ENCODE peak calls at places on chromosomes 11 and 22, in seven cellular contexts. T is upper lobe of right lung, B is stomach, W is lower lobe of right lung, F is A673, L is upper lobe of left lung, P is right lobe of liver. D is an unnamed sample.
A peak's percentile ranks its signal among the peaks of the same experiment; 100 is the strongest.

GRCh38 chr11:69950120-69950519 is 128.0 kb upstream of the ANO1 start:
- DNase-seq in T (no peak), B (no peak), W (no peak), F (peak; percentile 60), L (no peak), P (peak; percentile 69), D (no peak)

GRCh38 chr22:49078076-49078710 is 749.5 kb downstream of the BRD1 start:
- DNase-seq in T (peak; percentile 58), B (no peak), W (no peak), F (no peak), L (peak; percentile 72), P (no peak), D (no peak)

GRCh38 chr11:27059431-27059830 is 18.8 kb downstream of the BBOX1 start:
- DNase-seq in T (no peak), B (no peak), W (no peak), F (no peak), L (no peak), P (no peak), D (no peak)

GRCh38 chr22:46696614-46697013 is 41.4 kb downstream of the CERK start:
- DNase-seq in T (no peak), B (no peak), W (no peak), F (no peak), L (peak; percentile 42), P (no peak), D (no peak)

GRCh38 chr22:45997077-45997774 is 20.3 kb upstream of the WNT7B start:
- DNase-seq in T (peak; percentile 89), B (peak; percentile 63), W (peak; percentile 86), F (peak; percentile 63), L (peak; percentile 96), P (peak; percentile 87), D (peak; percentile 64)

GRCh38 chr11:86046111-86046510 is 22.8 kb downstream of the PICALM start:
- DNase-seq in T (no peak), B (no peak), W (no peak), F (no peak), L (no peak), P (no peak), D (no peak)

GRCh38 chr11:118149493-118149892 is 3.1 kb downstream of the SCN4B start:
- DNase-seq in T (no peak), B (no peak), W (no peak), F (no peak), L (no peak), P (no peak), D (no peak)

GRCh38 chr11:37747121-37747520 is 1149.1 kb upstream of the RAG2 start:
- DNase-seq in T (no peak), B (no peak), W (no peak), F (no peak), L (no peak), P (no peak), D (no peak)

GRCh38 chr11:75263944-75264349 is 23.4 kb downstream of the TPBGL start:
- DNase-seq in T (peak; percentile 65), B (no peak), W (peak; percentile 53), F (no peak), L (no peak), P (peak; percentile 52), D (no peak)

GRCh38 chr22:36659762-36660509 is 43.6 kb downstream of the CACNG2 start:
- DNase-seq in T (peak; percentile 94), B (peak; percentile 88), W (peak; percentile 93), F (peak; percentile 95), L (peak; percentile 83), P (peak; percentile 90), D (peak; percentile 90)

GRCh38 chr11:68168694-68169093 is 44.4 kb downstream of the KMT5B start:
- DNase-seq in T (no peak), B (no peak), W (no peak), F (no peak), L (no peak), P (peak; percentile 75), D (no peak)

GRCh38 chr11:96199563-96200025 is 143.4 kb downstream of the MAML2 start:
- DNase-seq in T (no peak), B (no peak), W (no peak), F (peak; percentile 54), L (no peak), P (no peak), D (no peak)

GRCh38 chr11:75667268-75667830 is 1.5 kb downstream of the MAP6 start:
- DNase-seq in T (peak; percentile 77), B (peak; percentile 36), W (peak; percentile 56), F (peak; percentile 26), L (peak; percentile 88), P (no peak), D (peak; percentile 20)

GRCh38 chr22:21033895-21034294 is 1.5 kb upstream of the SLC7A4 start:
- DNase-seq in T (no peak), B (no peak), W (no peak), F (no peak), L (no peak), P (no peak), D (no peak)

GRCh38 chr11:63212742-63213141 is 30.7 kb downstream of the SLC22A25 start:
- DNase-seq in T (no peak), B (no peak), W (no peak), F (peak; percentile 66), L (no peak), P (no peak), D (no peak)

GRCh38 chr11:62353841-62354240 is 16.6 kb downstream of the ASRGL1 start:
- DNase-seq in T (no peak), B (peak; percentile 41), W (no peak), F (no peak), L (no peak), P (no peak), D (peak; percentile 65)

GRCh38 chr11:6531267-6531752 is 34.2 kb downstream of the DNHD1 start:
- DNase-seq in T (no peak), B (no peak), W (no peak), F (peak; percentile 54), L (no peak), P (no peak), D (no peak)

GRCh38 chr11:34413263-34413662 is 25.5 kb upstream of the CAT start:
- DNase-seq in T (no peak), B (no peak), W (no peak), F (no peak), L (no peak), P (no peak), D (no peak)

GRCh38 chr22:49457946-49458707 is 369.5 kb downstream of the BRD1 start:
- DNase-seq in T (no peak), B (no peak), W (no peak), F (no peak), L (peak; percentile 51), P (no peak), D (no peak)

GRCh38 chr11:94303884-94304459 is 408 bp upstream of the IZUMO1R start:
- DNase-seq in T (no peak), B (no peak), W (no peak), F (no peak), L (no peak), P (no peak), D (no peak)

GRCh38 chr11:87422566-87422965 is 384.8 kb downstream of the TMEM135 start:
- DNase-seq in T (no peak), B (no peak), W (no peak), F (no peak), L (no peak), P (no peak), D (no peak)

GRCh38 chr11:13242564-13242963 is 35.0 kb upstream of the BMAL1 start:
- DNase-seq in T (no peak), B (no peak), W (no peak), F (no peak), L (no peak), P (no peak), D (no peak)

GRCh38 chr22:29451863-29452262 is 13.5 kb downstream of the RFPL1 start:
- DNase-seq in T (no peak), B (no peak), W (no peak), F (no peak), L (no peak), P (no peak), D (no peak)

GRCh38 chr22:22196018-22196533 is 48.5 kb upstream of the VPREB1 start:
- DNase-seq in T (no peak), B (no peak), W (no peak), F (no peak), L (no peak), P (no peak), D (no peak)

GRCh38 chr11:57649826-57650738 is at the start of gene YPEL4:
- DNase-seq in T (no peak), B (no peak), W (peak; percentile 57), F (peak; percentile 75), L (no peak), P (no peak), D (no peak)

GRCh38 chr11:130766650-130767297 is 149.5 kb downstream of the SNX19 start:
- DNase-seq in T (no peak), B (no peak), W (no peak), F (no peak), L (no peak), P (no peak), D (no peak)
- H3K4me3 ChIP-seq in T (no peak overlapping the region), B (no peak overlapping the region), W (no peak overlapping the region), F (no peak overlapping the region), L (no peak overlapping the region), P (no peak overlapping the region), D (no peak overlapping the region)

GRCh38 chr11:125167954-125168821 is 3.6 kb downstream of the PKNOX2 start:
- DNase-seq in T (no peak), B (peak; percentile 38), W (no peak), F (no peak), L (no peak), P (no peak), D (peak; percentile 31)
- H3K27ac ChIP-seq in T (no peak overlapping the region), B (peak overlapping the region; percentile 86), W (peak overlapping the region; percentile 80), F (no peak overlapping the region), L (no peak overlapping the region), P (peak overlapping the region; percentile 33), D (peak overlapping the region; percentile 88)

GRCh38 chr22:39907035-39907434 is 6.2 kb downstream of the GRAP2 start:
- DNase-seq in T (no peak), B (no peak), W (no peak), F (no peak), L (no peak), P (no peak), D (no peak)

GRCh38 chr22:39907605-39908097 is 6.8 kb downstream of the GRAP2 start:
- DNase-seq in T (no peak), B (no peak), W (no peak), F (no peak), L (no peak), P (no peak), D (no peak)

GRCh38 chr22:39905686-39906085 is 4.8 kb downstream of the GRAP2 start:
- DNase-seq in T (no peak), B (no peak), W (no peak), F (no peak), L (no peak), P (no peak), D (no peak)

GRCh38 chr22:39906207-39906606 is 5.3 kb downstream of the GRAP2 start:
- DNase-seq in T (no peak), B (no peak), W (no peak), F (no peak), L (no peak), P (no peak), D (no peak)

DNA sequence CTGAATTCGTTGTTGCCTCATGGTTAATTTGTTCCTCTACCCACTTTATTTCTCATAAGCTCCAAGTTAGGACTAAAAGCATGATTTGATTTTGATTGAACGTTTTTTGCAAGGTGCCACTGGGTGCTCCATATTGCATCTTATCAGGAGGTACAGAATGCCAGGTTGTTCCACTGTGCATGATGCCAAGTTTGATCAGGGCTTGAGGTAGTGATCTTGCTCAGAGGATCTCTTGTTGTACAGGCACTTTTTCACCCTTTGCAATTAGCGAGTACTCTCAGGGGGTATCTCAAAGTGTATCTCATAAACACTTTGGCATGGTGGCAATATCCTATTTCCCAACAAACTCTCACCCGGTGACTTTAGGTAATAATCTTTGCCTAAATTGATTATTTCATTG is 4.0 kb downstream of the GRAP2 start:
- DNase-seq in T (no peak), B (no peak), W (no peak), F (no peak), L (no peak), P (no peak), D (no peak)
- H3K4me3 ChIP-seq in T (peak overlapping the region; percentile 31), B (peak overlapping the region; percentile 4), W (peak overlapping the region; percentile 31), F (no peak overlapping the region), L (no peak overlapping the region), P (no peak overlapping the region), D (no peak overlapping the region)

GRCh38 chr11:117076941-117077659 is 21.1 kb downstream of the SIK3 start:
- DNase-seq in T (no peak), B (no peak), W (no peak), F (no peak), L (no peak), P (no peak), D (no peak)
- H3K27ac ChIP-seq in T (no peak overlapping the region), B (no peak overlapping the region), W (no peak overlapping the region), F (peak overlapping the region; percentile 49), L (no peak overlapping the region), P (peak overlapping the region; percentile 14), D (no peak overlapping the region)